ENCODE peak calls at places on chromosomes 13 and 19, in eight cellular contexts. N, K, W, Y, I, P, A and M are unnamed samples.

GRCh38 chr13:71797487-71797886 is 69.5 kb downstream of the DACH1 start:
- DNase-seq in N (peak; percentile 13), K (no peak), W (no peak), Y (no peak), I (no peak), P (no peak), A (no peak), M (no peak)

GRCh38 chr19:18373407-18373891 is 12.5 kb upstream of the GDF15 start:
- DNase-seq in N (no peak), K (no peak), W (no peak), Y (no peak), I (no peak), P (no peak), A (no peak), M (no peak)

GRCh38 chr13:21668665-21669599 is 1.9 kb upstream of the FGF9 start:
- DNase-seq in N (peak; percentile 50), K (peak; percentile 21), W (peak; percentile 36), Y (no peak), I (peak; percentile 27), P (peak; percentile 34), A (peak; percentile 31), M (peak; percentile 46)

GRCh38 chr19:45800009-45800553 is 7.4 kb upstream of the DMWD start:
- DNase-seq in N (no peak), K (peak; percentile 58), W (peak; percentile 50), Y (no peak), I (peak; percentile 73), P (peak; percentile 77), A (no peak), M (no peak)

GRCh38 chr13:50805805-50806204 is 37.7 kb downstream of the DLEU7 start:
- DNase-seq in N (no peak), K (peak; percentile 31), W (peak; percentile 2), Y (no peak), I (peak; percentile 52), P (peak; percentile 32), A (no peak), M (no peak)

GRCh38 chr19:670609-671075 is 5.5 kb upstream of the FSTL3 start:
- DNase-seq in N (no peak), K (no peak), W (no peak), Y (no peak), I (peak; percentile 30), P (no peak), A (no peak), M (no peak)

GRCh38 chr19:33050110-33050509 is 14.6 kb downstream of the RHPN2 start:
- DNase-seq in N (no peak), K (no peak), W (no peak), Y (no peak), I (no peak), P (no peak), A (no peak), M (no peak)

GRCh38 chr19:33464010-33464732 is 57.4 kb downstream of the PEPD start:
- DNase-seq in N (no peak), K (no peak), W (no peak), Y (no peak), I (no peak), P (no peak), A (peak; percentile 1), M (no peak)

GRCh38 chr13:82636119-82636518 is 1246.2 kb downstream of the SLITRK1 start:
- DNase-seq in N (no peak), K (peak; percentile 72), W (peak; percentile 2), Y (no peak), I (peak; percentile 40), P (peak; percentile 43), A (no peak), M (no peak)

GRCh38 chr13:98896868-98897144 is 81.1 kb downstream of the DOCK9 start:
- DNase-seq in N (no peak), K (peak; percentile 11), W (no peak), Y (no peak), I (no peak), P (no peak), A (no peak), M (no peak)

GRCh38 chr19:13024126-13024957 is 29.1 kb downstream of the NFIX start:
- DNase-seq in N (no peak), K (peak; percentile 41), W (no peak), Y (no peak), I (peak; percentile 51), P (peak; percentile 50), A (peak; percentile 56), M (no peak)

GRCh38 chr19:1651548-1652394 is 644 bp downstream of the TCF3 start:
- DNase-seq in N (peak; percentile 48), K (peak; percentile 52), W (no peak), Y (no peak), I (peak; percentile 52), P (peak; percentile 44), A (no peak), M (peak; percentile 44)

GRCh38 chr13:109191422-109191821 is 562.0 kb downstream of the MYO16 start:
- DNase-seq in N (no peak), K (no peak), W (no peak), Y (no peak), I (no peak), P (no peak), A (no peak), M (no peak)

GRCh38 chr19:46967578-46968018 is 52.0 kb upstream of the NPAS1 start:
- DNase-seq in N (peak; percentile 33), K (no peak), W (no peak), Y (no peak), I (no peak), P (no peak), A (no peak), M (peak; percentile 66)

GRCh38 chr19:38870612-38871011 is 7.5 kb downstream of the RINL start:
- DNase-seq in N (no peak), K (no peak), W (no peak), Y (no peak), I (no peak), P (no peak), A (no peak), M (no peak)

GRCh38 chr13:42968906-42969305 is 23.1 kb downstream of the EPSTI1 start:
- DNase-seq in N (no peak), K (no peak), W (no peak), Y (no peak), I (no peak), P (no peak), A (no peak), M (no peak)

GRCh38 chr19:41535029-41535622 is 40.8 kb upstream of the CEACAM21 start:
- DNase-seq in N (no peak), K (no peak), W (no peak), Y (no peak), I (no peak), P (no peak), A (no peak), M (no peak)

GRCh38 chr13:50594276-50594970 is 249.1 kb downstream of the DLEU7 start:
- DNase-seq in N (peak; percentile 56), K (no peak), W (no peak), Y (no peak), I (no peak), P (no peak), A (no peak), M (peak; percentile 17)

GRCh38 chr13:48478401-48478800 is 54.5 kb downstream of the RCBTB2 start:
- DNase-seq in N (no peak), K (no peak), W (peak; percentile 10), Y (no peak), I (no peak), P (peak; percentile 92), A (no peak), M (no peak)

GRCh38 chr13:66586489-66586888 is 643.6 kb downstream of the PCDH9 start:
- DNase-seq in N (no peak), K (peak; percentile 23), W (peak; percentile 41), Y (no peak), I (no peak), P (no peak), A (no peak), M (no peak)

GRCh38 chr19:11699931-11700794 is 38.6 kb downstream of the ZNF823 start:
- DNase-seq in N (no peak), K (peak; percentile 42), W (peak; percentile 20), Y (no peak), I (peak; percentile 66), P (peak; percentile 50), A (no peak), M (no peak)

GRCh38 chr19:49515767-49516166 is 3.3 kb downstream of the FCGRT start:
- DNase-seq in N (no peak), K (no peak), W (no peak), Y (no peak), I (no peak), P (no peak), A (peak; percentile 39), M (no peak)

GRCh38 chr19:46862504-46862835 is 1.7 kb downstream of the ARHGAP35 start:
- DNase-seq in N (no peak), K (peak; percentile 31), W (no peak), Y (no peak), I (peak; percentile 17), P (peak; percentile 37), A (peak; percentile 7), M (peak; percentile 16)

GRCh38 chr19:48896191-48896720 is 2.3 kb downstream of the TULP2 start:
- DNase-seq in N (peak; percentile 78), K (peak; percentile 22), W (no peak), Y (no peak), I (no peak), P (peak; percentile 57), A (peak; percentile 49), M (peak; percentile 29)

GRCh38 chr19:7427944-7428343 is 60.9 kb downstream of the PEX11G start:
- DNase-seq in N (no peak), K (peak; percentile 94), W (peak; percentile 64), Y (no peak), I (peak; percentile 41), P (peak; percentile 65), A (no peak), M (no peak)

GRCh38 chr13:46359731-46360130 is 27.3 kb downstream of the RUBCNL start:
- DNase-seq in N (no peak), K (peak; percentile 87), W (peak; percentile 75), Y (no peak), I (no peak), P (peak; percentile 87), A (no peak), M (no peak)

GRCh38 chr13:45728759-45729158 is 26.6 kb downstream of the CBY2 start:
- DNase-seq in N (peak; percentile 12), K (no peak), W (no peak), Y (no peak), I (peak; percentile 47), P (no peak), A (no peak), M (no peak)

GRCh38 chr19:4839192-4839591 is 7.7 kb upstream of the TICAM1 start:
- DNase-seq in N (no peak), K (no peak), W (no peak), Y (no peak), I (no peak), P (no peak), A (no peak), M (no peak)

GRCh38 chr13:93767917-93768422 is 541.4 kb downstream of the GPC6 start:
- DNase-seq in N (no peak), K (no peak), W (no peak), Y (no peak), I (no peak), P (no peak), A (no peak), M (no peak)

GRCh38 chr19:20558011-20558410 is 7.6 kb downstream of the ZNF737 start:
- DNase-seq in N (no peak), K (no peak), W (no peak), Y (no peak), I (peak; percentile 8), P (no peak), A (peak; percentile 22), M (no peak)

GRCh38 chr19:51824603-51825002 is 29.6 kb downstream of the FPR3 start:
- DNase-seq in N (no peak), K (no peak), W (no peak), Y (no peak), I (no peak), P (no peak), A (no peak), M (no peak)

GRCh38 chr13:106291006-106291405 is 244.5 kb downstream of the EFNB2 start:
- DNase-seq in N (no peak), K (peak; percentile 80), W (peak; percentile 59), Y (no peak), I (peak; percentile 80), P (peak; percentile 79), A (no peak), M (no peak)

GRCh38 chr13:73957889-73958288 is 176.3 kb downstream of the KLF12 start:
- DNase-seq in N (no peak), K (no peak), W (no peak), Y (no peak), I (no peak), P (no peak), A (no peak), M (no peak)